ENCODE peak calls at places on chromosomes 3 and 15, in seven cellular contexts. One of them, this sample, is unnamed.

GRCh38 chr3:115403791-115404190 is 219.5 kb upstream of the GAP43 start:
- DNase-seq in nephron progenitor cell: no peak
- DNase-seq in activated T-cell treated with anti-CD3 and anti-CD28 coated beads for 1 hour: no peak
- DNase-seq in NCI-H1105: no peak
- DNase-seq in T-helper 2 cell: no peak
- DNase-seq in activated naive CD4-positive, alpha-beta T cell treated with anti-CD3 and anti-CD28 coated beads, Interleukin-2, amount 10 ng/mL, durations not matched to agents 7 days and 5 days: no peak
- DNase-seq in NCI-H2081: no peak
- DNase-seq in this sample: no peak

GRCh38 chr15:29676961-29677402 is 145.3 kb downstream of the TJP1 start:
- DNase-seq in nephron progenitor cell: peak; percentile 27
- DNase-seq in activated T-cell treated with anti-CD3 and anti-CD28 coated beads for 1 hour: no peak
- DNase-seq in NCI-H1105: no peak
- DNase-seq in T-helper 2 cell: no peak
- DNase-seq in activated naive CD4-positive, alpha-beta T cell treated with anti-CD3 and anti-CD28 coated beads, Interleukin-2, amount 10 ng/mL, durations not matched to agents 7 days and 5 days: no peak
- DNase-seq in NCI-H2081: no peak
- DNase-seq in this sample: no peak

GRCh38 chr3:163045945-163046344 is 1549.3 kb downstream of the OTOL1 start:
- DNase-seq in nephron progenitor cell: no peak
- DNase-seq in activated T-cell treated with anti-CD3 and anti-CD28 coated beads for 1 hour: no peak
- DNase-seq in NCI-H1105: no peak
- DNase-seq in T-helper 2 cell: no peak
- DNase-seq in activated naive CD4-positive, alpha-beta T cell treated with anti-CD3 and anti-CD28 coated beads, Interleukin-2, amount 10 ng/mL, durations not matched to agents 7 days and 5 days: no peak
- DNase-seq in NCI-H2081: no peak
- DNase-seq in this sample: peak; percentile 83

GRCh38 chr15:43376017-43376705 is 5.3 kb downstream of the TUBGCP4 start:
- DNase-seq in nephron progenitor cell: peak; percentile 23
- DNase-seq in activated T-cell treated with anti-CD3 and anti-CD28 coated beads for 1 hour: peak; percentile 9
- DNase-seq in NCI-H1105: no peak
- DNase-seq in T-helper 2 cell: peak; percentile 8
- DNase-seq in activated naive CD4-positive, alpha-beta T cell treated with anti-CD3 and anti-CD28 coated beads, Interleukin-2, amount 10 ng/mL, durations not matched to agents 7 days and 5 days: peak; percentile 58
- DNase-seq in NCI-H2081: peak; percentile 28
- DNase-seq in this sample: peak; percentile 42

GRCh38 chr3:155080692-155081091 is 573 bp downstream of the MME start:
- DNase-seq in nephron progenitor cell: no peak
- DNase-seq in activated T-cell treated with anti-CD3 and anti-CD28 coated beads for 1 hour: no peak
- DNase-seq in NCI-H1105: no peak
- DNase-seq in T-helper 2 cell: no peak
- DNase-seq in activated naive CD4-positive, alpha-beta T cell treated with anti-CD3 and anti-CD28 coated beads, Interleukin-2, amount 10 ng/mL, durations not matched to agents 7 days and 5 days: no peak
- DNase-seq in NCI-H2081: no peak
- DNase-seq in this sample: no peak

GRCh38 chr3:175186511-175186910 is 327.4 kb downstream of the NAALADL2 start:
- DNase-seq in nephron progenitor cell: no peak
- DNase-seq in activated T-cell treated with anti-CD3 and anti-CD28 coated beads for 1 hour: no peak
- DNase-seq in NCI-H1105: no peak
- DNase-seq in T-helper 2 cell: no peak
- DNase-seq in activated naive CD4-positive, alpha-beta T cell treated with anti-CD3 and anti-CD28 coated beads, Interleukin-2, amount 10 ng/mL, durations not matched to agents 7 days and 5 days: no peak
- DNase-seq in NCI-H2081: no peak
- DNase-seq in this sample: no peak

GRCh38 chr3:44000586-44000985 is 241.1 kb upstream of the TOPAZ1 start:
- DNase-seq in nephron progenitor cell: no peak
- DNase-seq in activated T-cell treated with anti-CD3 and anti-CD28 coated beads for 1 hour: no peak
- DNase-seq in NCI-H1105: no peak
- DNase-seq in T-helper 2 cell: no peak
- DNase-seq in activated naive CD4-positive, alpha-beta T cell treated with anti-CD3 and anti-CD28 coated beads, Interleukin-2, amount 10 ng/mL, durations not matched to agents 7 days and 5 days: no peak
- DNase-seq in NCI-H2081: no peak
- DNase-seq in this sample: no peak

GRCh38 chr15:39874890-39875549 is 45.0 kb downstream of the GPR176 start:
- DNase-seq in nephron progenitor cell: peak; percentile 7
- DNase-seq in activated T-cell treated with anti-CD3 and anti-CD28 coated beads for 1 hour: no peak
- DNase-seq in NCI-H1105: no peak
- DNase-seq in T-helper 2 cell: no peak
- DNase-seq in activated naive CD4-positive, alpha-beta T cell treated with anti-CD3 and anti-CD28 coated beads, Interleukin-2, amount 10 ng/mL, durations not matched to agents 7 days and 5 days: peak; percentile 51
- DNase-seq in NCI-H2081: peak; percentile 36
- DNase-seq in this sample: peak; percentile 21

GRCh38 chr15:63187589-63188226 is 1.7 kb upstream of the RAB8B start:
- DNase-seq in nephron progenitor cell: no peak
- DNase-seq in activated T-cell treated with anti-CD3 and anti-CD28 coated beads for 1 hour: no peak
- DNase-seq in NCI-H1105: no peak
- DNase-seq in T-helper 2 cell: no peak
- DNase-seq in activated naive CD4-positive, alpha-beta T cell treated with anti-CD3 and anti-CD28 coated beads, Interleukin-2, amount 10 ng/mL, durations not matched to agents 7 days and 5 days: no peak
- DNase-seq in NCI-H2081: no peak
- DNase-seq in this sample: no peak

GRCh38 chr3:161366067-161366466 is 5.2 kb downstream of the SPTSSB start:
- DNase-seq in nephron progenitor cell: no peak
- DNase-seq in activated T-cell treated with anti-CD3 and anti-CD28 coated beads for 1 hour: no peak
- DNase-seq in NCI-H1105: no peak
- DNase-seq in T-helper 2 cell: no peak
- DNase-seq in activated naive CD4-positive, alpha-beta T cell treated with anti-CD3 and anti-CD28 coated beads, Interleukin-2, amount 10 ng/mL, durations not matched to agents 7 days and 5 days: no peak
- DNase-seq in NCI-H2081: no peak
- DNase-seq in this sample: no peak

GRCh38 chr3:72255736-72256559 is 471.0 kb upstream of the PROK2 start:
- DNase-seq in nephron progenitor cell: no peak
- DNase-seq in activated T-cell treated with anti-CD3 and anti-CD28 coated beads for 1 hour: peak; percentile 10
- DNase-seq in NCI-H1105: peak; percentile 80
- DNase-seq in T-helper 2 cell: no peak
- DNase-seq in activated naive CD4-positive, alpha-beta T cell treated with anti-CD3 and anti-CD28 coated beads, Interleukin-2, amount 10 ng/mL, durations not matched to agents 7 days and 5 days: peak; percentile 68
- DNase-seq in NCI-H2081: peak; percentile 87
- DNase-seq in this sample: peak; percentile 79

GRCh38 chr3:83498617-83499016 is 1460.2 kb upstream of the CADM2 start:
- DNase-seq in nephron progenitor cell: no peak
- DNase-seq in activated T-cell treated with anti-CD3 and anti-CD28 coated beads for 1 hour: no peak
- DNase-seq in NCI-H1105: no peak
- DNase-seq in T-helper 2 cell: no peak
- DNase-seq in activated naive CD4-positive, alpha-beta T cell treated with anti-CD3 and anti-CD28 coated beads, Interleukin-2, amount 10 ng/mL, durations not matched to agents 7 days and 5 days: no peak
- DNase-seq in NCI-H2081: no peak
- DNase-seq in this sample: no peak

GRCh38 chr3:46978985-46979944 is at the start of gene NBEAL2:
- DNase-seq in nephron progenitor cell: peak; percentile 92
- DNase-seq in activated T-cell treated with anti-CD3 and anti-CD28 coated beads for 1 hour: peak; percentile 91
- DNase-seq in NCI-H1105: peak; percentile 73
- DNase-seq in T-helper 2 cell: peak; percentile 93
- DNase-seq in activated naive CD4-positive, alpha-beta T cell treated with anti-CD3 and anti-CD28 coated beads, Interleukin-2, amount 10 ng/mL, durations not matched to agents 7 days and 5 days: peak; percentile 98
- DNase-seq in NCI-H2081: peak; percentile 84
- DNase-seq in this sample: peak; percentile 97

GRCh38 chr3:33749546-33750215 is 31.6 kb upstream of the CLASP2 start:
- DNase-seq in nephron progenitor cell: no peak
- DNase-seq in activated T-cell treated with anti-CD3 and anti-CD28 coated beads for 1 hour: no peak
- DNase-seq in NCI-H1105: no peak
- DNase-seq in T-helper 2 cell: no peak
- DNase-seq in activated naive CD4-positive, alpha-beta T cell treated with anti-CD3 and anti-CD28 coated beads, Interleukin-2, amount 10 ng/mL, durations not matched to agents 7 days and 5 days: no peak
- DNase-seq in NCI-H2081: no peak
- DNase-seq in this sample: no peak

GRCh38 chr15:78024141-78024567 is 53.4 kb downstream of the TBC1D2B start:
- DNase-seq in nephron progenitor cell: no peak
- DNase-seq in activated T-cell treated with anti-CD3 and anti-CD28 coated beads for 1 hour: no peak
- DNase-seq in NCI-H1105: no peak
- DNase-seq in T-helper 2 cell: no peak
- DNase-seq in activated naive CD4-positive, alpha-beta T cell treated with anti-CD3 and anti-CD28 coated beads, Interleukin-2, amount 10 ng/mL, durations not matched to agents 7 days and 5 days: no peak
- DNase-seq in NCI-H2081: no peak
- DNase-seq in this sample: no peak

GRCh38 chr15:90818251-90819210 is 49.9 kb upstream of the FURIN start:
- DNase-seq in nephron progenitor cell: no peak
- DNase-seq in activated T-cell treated with anti-CD3 and anti-CD28 coated beads for 1 hour: no peak
- DNase-seq in NCI-H1105: peak; percentile 22
- DNase-seq in T-helper 2 cell: no peak
- DNase-seq in activated naive CD4-positive, alpha-beta T cell treated with anti-CD3 and anti-CD28 coated beads, Interleukin-2, amount 10 ng/mL, durations not matched to agents 7 days and 5 days: peak; percentile 41
- DNase-seq in NCI-H2081: no peak
- DNase-seq in this sample: peak; percentile 59

GRCh38 chr3:56257826-56258225 is 210.4 kb downstream of the ERC2 start:
- DNase-seq in nephron progenitor cell: no peak
- DNase-seq in activated T-cell treated with anti-CD3 and anti-CD28 coated beads for 1 hour: no peak
- DNase-seq in NCI-H1105: no peak
- DNase-seq in T-helper 2 cell: no peak
- DNase-seq in activated naive CD4-positive, alpha-beta T cell treated with anti-CD3 and anti-CD28 coated beads, Interleukin-2, amount 10 ng/mL, durations not matched to agents 7 days and 5 days: no peak
- DNase-seq in NCI-H2081: no peak
- DNase-seq in this sample: no peak

GRCh38 chr3:179713643-179714090 is 60.8 kb downstream of the USP13 start:
- DNase-seq in nephron progenitor cell: no peak
- DNase-seq in activated T-cell treated with anti-CD3 and anti-CD28 coated beads for 1 hour: no peak
- DNase-seq in NCI-H1105: no peak
- DNase-seq in T-helper 2 cell: no peak
- DNase-seq in activated naive CD4-positive, alpha-beta T cell treated with anti-CD3 and anti-CD28 coated beads, Interleukin-2, amount 10 ng/mL, durations not matched to agents 7 days and 5 days: no peak
- DNase-seq in NCI-H2081: no peak
- DNase-seq in this sample: no peak

GRCh38 chr3:60585918-60586317 is 665.3 kb downstream of the FHIT start:
- DNase-seq in nephron progenitor cell: no peak
- DNase-seq in activated T-cell treated with anti-CD3 and anti-CD28 coated beads for 1 hour: no peak
- DNase-seq in NCI-H1105: no peak
- DNase-seq in T-helper 2 cell: no peak
- DNase-seq in activated naive CD4-positive, alpha-beta T cell treated with anti-CD3 and anti-CD28 coated beads, Interleukin-2, amount 10 ng/mL, durations not matched to agents 7 days and 5 days: no peak
- DNase-seq in NCI-H2081: no peak
- DNase-seq in this sample: no peak

GRCh38 chr3:18080198-18080689 is 337.8 kb upstream of the TBC1D5 start:
- DNase-seq in nephron progenitor cell: no peak
- DNase-seq in activated T-cell treated with anti-CD3 and anti-CD28 coated beads for 1 hour: no peak
- DNase-seq in NCI-H1105: no peak
- DNase-seq in T-helper 2 cell: no peak
- DNase-seq in activated naive CD4-positive, alpha-beta T cell treated with anti-CD3 and anti-CD28 coated beads, Interleukin-2, amount 10 ng/mL, durations not matched to agents 7 days and 5 days: no peak
- DNase-seq in NCI-H2081: no peak
- DNase-seq in this sample: no peak

GRCh38 chr3:38404286-38404685 is 49.4 kb upstream of the ACVR2B start:
- DNase-seq in nephron progenitor cell: no peak
- DNase-seq in activated T-cell treated with anti-CD3 and anti-CD28 coated beads for 1 hour: no peak
- DNase-seq in NCI-H1105: no peak
- DNase-seq in T-helper 2 cell: no peak
- DNase-seq in activated naive CD4-positive, alpha-beta T cell treated with anti-CD3 and anti-CD28 coated beads, Interleukin-2, amount 10 ng/mL, durations not matched to agents 7 days and 5 days: no peak
- DNase-seq in NCI-H2081: no peak
- DNase-seq in this sample: no peak

GRCh38 chr3:175150812-175151411 is 291.8 kb downstream of the NAALADL2 start:
- DNase-seq in nephron progenitor cell: no peak
- DNase-seq in activated T-cell treated with anti-CD3 and anti-CD28 coated beads for 1 hour: no peak
- DNase-seq in NCI-H1105: peak; percentile 68
- DNase-seq in T-helper 2 cell: no peak
- DNase-seq in activated naive CD4-positive, alpha-beta T cell treated with anti-CD3 and anti-CD28 coated beads, Interleukin-2, amount 10 ng/mL, durations not matched to agents 7 days and 5 days: no peak
- DNase-seq in NCI-H2081: peak; percentile 89
- DNase-seq in this sample: no peak

GRCh38 chr3:152298393-152299242 is 29.9 kb downstream of the MBNL1 start:
- DNase-seq in nephron progenitor cell: no peak
- DNase-seq in activated T-cell treated with anti-CD3 and anti-CD28 coated beads for 1 hour: no peak
- DNase-seq in NCI-H1105: peak; percentile 92
- DNase-seq in T-helper 2 cell: no peak
- DNase-seq in activated naive CD4-positive, alpha-beta T cell treated with anti-CD3 and anti-CD28 coated beads, Interleukin-2, amount 10 ng/mL, durations not matched to agents 7 days and 5 days: peak; percentile 36
- DNase-seq in NCI-H2081: peak; percentile 84
- DNase-seq in this sample: peak; percentile 55

GRCh38 chr15:71042356-71042922 is 72.8 kb upstream of the THSD4 start:
- DNase-seq in nephron progenitor cell: no peak
- DNase-seq in activated T-cell treated with anti-CD3 and anti-CD28 coated beads for 1 hour: no peak
- DNase-seq in NCI-H1105: no peak
- DNase-seq in T-helper 2 cell: no peak
- DNase-seq in activated naive CD4-positive, alpha-beta T cell treated with anti-CD3 and anti-CD28 coated beads, Interleukin-2, amount 10 ng/mL, durations not matched to agents 7 days and 5 days: no peak
- DNase-seq in NCI-H2081: no peak
- DNase-seq in this sample: no peak

GRCh38 chr3:126338796-126339241 is 18.4 kb downstream of the KLF15 start:
- DNase-seq in nephron progenitor cell: no peak
- DNase-seq in activated T-cell treated with anti-CD3 and anti-CD28 coated beads for 1 hour: no peak
- DNase-seq in NCI-H1105: no peak
- DNase-seq in T-helper 2 cell: no peak
- DNase-seq in activated naive CD4-positive, alpha-beta T cell treated with anti-CD3 and anti-CD28 coated beads, Interleukin-2, amount 10 ng/mL, durations not matched to agents 7 days and 5 days: no peak
- DNase-seq in NCI-H2081: no peak
- DNase-seq in this sample: no peak

GRCh38 chr3:134360046-134360445 is 14.2 kb downstream of the AMOTL2 start:
- DNase-seq in nephron progenitor cell: no peak
- DNase-seq in activated T-cell treated with anti-CD3 and anti-CD28 coated beads for 1 hour: no peak
- DNase-seq in NCI-H1105: no peak
- DNase-seq in T-helper 2 cell: no peak
- DNase-seq in activated naive CD4-positive, alpha-beta T cell treated with anti-CD3 and anti-CD28 coated beads, Interleukin-2, amount 10 ng/mL, durations not matched to agents 7 days and 5 days: no peak
- DNase-seq in NCI-H2081: no peak
- DNase-seq in this sample: no peak

GRCh38 chr3:13857702-13858380 is 22.0 kb downstream of the WNT7A start:
- DNase-seq in nephron progenitor cell: no peak
- DNase-seq in activated T-cell treated with anti-CD3 and anti-CD28 coated beads for 1 hour: no peak
- DNase-seq in NCI-H1105: no peak
- DNase-seq in T-helper 2 cell: no peak
- DNase-seq in activated naive CD4-positive, alpha-beta T cell treated with anti-CD3 and anti-CD28 coated beads, Interleukin-2, amount 10 ng/mL, durations not matched to agents 7 days and 5 days: no peak
- DNase-seq in NCI-H2081: no peak
- DNase-seq in this sample: no peak

GRCh38 chr15:78120523-78120922 is 10.7 kb downstream of the CIB2 start:
- DNase-seq in nephron progenitor cell: no peak
- DNase-seq in activated T-cell treated with anti-CD3 and anti-CD28 coated beads for 1 hour: no peak
- DNase-seq in NCI-H1105: no peak
- DNase-seq in T-helper 2 cell: no peak
- DNase-seq in activated naive CD4-positive, alpha-beta T cell treated with anti-CD3 and anti-CD28 coated beads, Interleukin-2, amount 10 ng/mL, durations not matched to agents 7 days and 5 days: no peak
- DNase-seq in NCI-H2081: no peak
- DNase-seq in this sample: no peak

GRCh38 chr3:11095932-11096265 is 58.4 kb upstream of the HRH1 start:
- DNase-seq in nephron progenitor cell: no peak
- DNase-seq in activated T-cell treated with anti-CD3 and anti-CD28 coated beads for 1 hour: no peak
- DNase-seq in NCI-H1105: no peak
- DNase-seq in T-helper 2 cell: no peak
- DNase-seq in activated naive CD4-positive, alpha-beta T cell treated with anti-CD3 and anti-CD28 coated beads, Interleukin-2, amount 10 ng/mL, durations not matched to agents 7 days and 5 days: no peak
- DNase-seq in NCI-H2081: no peak
- DNase-seq in this sample: no peak